ENCODE peak calls at places on chromosomes 11 and 22, in four cellular contexts. H is HepG2, G is K562, Z is HCT116. F is an unnamed sample. For H3K36me3, the result is how much of the 10 kb centered on the place peaks cover.

GRCh38 chr22:44023404-44024287 is 456 bp upstream of the PARVB start:
- DNase-seq in G (peak), H (no peak), Z (no peak), F (no peak)

GRCh38 chr11:115696472-115697011 is 192.3 kb upstream of the CADM1 start:
- DNase-seq in Z (no peak), G (no peak), H (no peak), F (no peak)

GRCh38 chr22:44701187-44701586 is 817 bp upstream of the PRR5 start:
- DNase-seq in G (no peak), H (no peak), Z (no peak), F (no peak)

GRCh38 chr11:45096636-45097035 is 49.8 kb upstream of the PRDM11 start:
- DNase-seq in G (no peak), Z (no peak), H (no peak), F (no peak)

GRCh38 chr11:110081462-110082233 is 11.5 kb upstream of the ZC3H12C start:
- DNase-seq in G (no peak), Z (no peak), H (no peak), F (no peak)

GRCh38 chr11:121544956-121545355 is 92.2 kb upstream of the SORL1-AS1 start:
- DNase-seq in Z (no peak), G (no peak), H (no peak), F (no peak)

GRCh38 chr22:22840778-22841177 is 46.8 kb upstream of the IGLL5 start:
- DNase-seq in G (no peak), Z (no peak), H (no peak), F (no peak)

GRCh38 chr22:27952091-27952490 is 33.0 kb upstream of the PITPNB start:
- DNase-seq in G (peak), Z (no peak), H (no peak), F (no peak)

GRCh38 chr11:68974421-68975194 is 6.2 kb downstream of the MRGPRD start:
- DNase-seq in H (no peak), G (peak), Z (peak), F (no peak)

GRCh38 chr22:50186181-50186731 is 543 bp downstream of the TRABD start:
- DNase-seq in G (no peak), H (no peak), Z (no peak), F (no peak)

GRCh38 chr11:64268687-64269379 is 15.6 kb downstream of the BAD start:
- DNase-seq in H (peak), Z (no peak), G (peak), F (no peak)

GRCh38 chr11:66904055-66904454 is 47.2 kb downstream of the LRFN4 start:
- DNase-seq in Z (peak), G (no peak), H (no peak), F (no peak)

GRCh38 chr11:115314330-115314729 is 189.9 kb downstream of the CADM1 start:
- DNase-seq in H (no peak), G (no peak), Z (no peak), F (no peak)

GRCh38 chr22:21029486-21030025 is 2.8 kb downstream of the SLC7A4 start:
- DNase-seq in Z (no peak), H (no peak), G (no peak), F (no peak)

GRCh38 chr11:23957309-23957708 is 539.5 kb upstream of the LUZP2 start:
- DNase-seq in G (no peak), Z (no peak), H (no peak), F (no peak)

GRCh38 chr22:46111645-46112306 is 38.5 kb upstream of the PPARA start:
- DNase-seq in Z (no peak), H (no peak), G (no peak), F (no peak)

GRCh38 chr22:50691521-50691920 is 18.9 kb downstream of the SHANK3 start:
- DNase-seq in H (peak), G (peak), Z (peak), F (no peak)

GRCh38 chr11:62732830-62733229 is 4.5 kb downstream of the TTC9C start:
- DNase-seq in H (peak), G (no peak), Z (no peak), F (no peak)

GRCh38 chr11:13826505-13827278 is 135.8 kb upstream of the SPON1 start:
- DNase-seq in Z (no peak), H (no peak), G (peak), F (no peak)

GRCh38 chr11:104619751-104620150 is 278.5 kb downstream of the CASP12 start:
- DNase-seq in G (no peak), Z (no peak), H (no peak), F (no peak)

GRCh38 chr11:122556605-122557004 is 98.9 kb upstream of the UBASH3B start:
- DNase-seq in G (no peak), H (no peak), Z (no peak), F (no peak)

GRCh38 chr11:75105462-75105925 is 8.8 kb upstream of the OR2AT4 start:
- DNase-seq in H (peak), G (peak), Z (peak), F (no peak)

GRCh38 chr11:65506770-65507485 is 8.1 kb downstream of the MALAT1 start:
- DNase-seq in Z (peak), H (no peak), G (peak), F (peak)

GRCh38 chr11:87232320-87232719 is 194.6 kb downstream of the TMEM135 start:
- DNase-seq in G (no peak), Z (no peak), H (no peak), F (no peak)

GRCh38 chr11:119550330-119550729 is 127.4 kb upstream of the THY1 start:
- DNase-seq in G (no peak), Z (no peak), H (no peak), F (no peak)

GRCh38 chr11:32566527-32566926 is 17.1 kb upstream of the EIF3M start:
- DNase-seq in H (no peak), G (no peak), Z (no peak), F (no peak)

GRCh38 chr22:49664891-49665290 is 162.8 kb downstream of the BRD1 start:
- DNase-seq in Z (no peak), G (no peak), H (no peak), F (no peak)

GRCh38 chr11:112057170-112057569 is 16.6 kb downstream of the PIH1D2 start:
- DNase-seq in Z (no peak), H (no peak), G (no peak), F (no peak)

GRCh38 chr11:117908261-117908895 is 20.8 kb downstream of the TMPRSS13 start:
- DNase-seq in H (no peak), G (peak), Z (no peak), F (no peak)

GRCh38 chr11:15816270-15816871 is 540.0 kb downstream of the SOX6 start:
- DNase-seq in Z (no peak), G (no peak), H (no peak), F (no peak)

GRCh38 chr11:8080674-8081590 is at the start of gene TUB:
- DNase-seq in Z (no peak), H (no peak), G (no peak), F (no peak)

GRCh38 chr22:36860438-36860820 is 377 bp upstream of the NCF4 start:
- DNase-seq in G (no peak), H (no peak), Z (no peak), F (no peak)
- H3K36me3 ChIP-seq in G (under half), H (under half), Z (under half), F (under half)

GRCh38 chr11:27386176-27386575 is 23.2 kb upstream of the CCDC34 start:
- DNase-seq in Z (no peak), G (no peak), H (no peak), F (no peak)

GRCh38 chr11:27381238-27381666 is 18.2 kb upstream of the CCDC34 start:
- DNase-seq in Z (no peak), G (no peak), H (no peak), F (no peak)

GRCh38 chr11:27380796-27381195 is 17.8 kb upstream of the CCDC34 start:
- DNase-seq in H (no peak), G (no peak), Z (no peak), F (no peak)

GRCh38 chr11:27385245-27385644 is 22.2 kb upstream of the CCDC34 start:
- DNase-seq in Z (no peak), G (no peak), H (no peak), F (no peak)

DNA sequence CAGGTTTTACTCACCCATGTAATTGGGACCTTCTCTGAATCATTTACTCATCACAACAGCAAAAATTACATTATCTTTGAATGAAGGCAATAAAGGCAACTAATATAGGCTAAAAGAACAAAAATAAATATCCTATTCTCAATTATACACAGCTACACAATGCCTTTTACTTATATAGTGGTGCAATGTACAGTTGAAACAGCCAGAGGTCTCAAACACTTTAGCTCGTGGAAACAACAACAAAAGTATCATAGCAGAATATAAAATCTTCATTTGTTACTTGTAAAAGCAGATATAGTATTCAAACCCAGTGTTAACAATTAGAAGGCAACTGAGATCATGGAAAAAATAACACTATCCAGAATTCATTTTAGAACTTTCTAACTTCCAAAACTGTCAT is 20.6 kb upstream of the CCDC34 start:
- DNase-seq in Z (no peak), G (no peak), H (no peak), F (no peak)
- H3K27ac ChIP-seq in Z (no peak), G (no peak), H (no peak), F (no peak)

DNA sequence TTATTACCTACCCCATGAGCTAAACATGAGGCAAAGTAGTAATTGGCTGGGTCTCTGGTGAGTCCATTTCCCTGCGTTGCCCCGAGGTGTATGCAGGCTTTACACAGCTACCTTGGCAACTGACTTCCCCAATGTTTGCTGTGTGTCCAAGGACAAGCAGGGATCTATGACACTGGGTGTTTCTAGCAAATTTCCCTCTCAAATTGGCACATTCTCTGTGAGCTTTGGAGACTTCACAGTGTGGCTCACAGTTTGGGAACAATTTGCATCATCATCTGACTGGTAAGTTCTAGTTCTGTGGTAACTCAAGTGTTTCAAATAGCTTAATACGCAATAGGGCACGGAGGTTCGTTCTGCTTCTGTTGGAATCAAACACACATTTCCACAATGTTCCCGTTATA is 12.5 kb downstream of the NNMT start:
- DNase-seq in Z (no peak), G (no peak), H (no peak), F (no peak)
- TF ChIP-seq TCF7L2 in Z (no peak), G (no peak), H (no peak), F (no peak)

DNA sequence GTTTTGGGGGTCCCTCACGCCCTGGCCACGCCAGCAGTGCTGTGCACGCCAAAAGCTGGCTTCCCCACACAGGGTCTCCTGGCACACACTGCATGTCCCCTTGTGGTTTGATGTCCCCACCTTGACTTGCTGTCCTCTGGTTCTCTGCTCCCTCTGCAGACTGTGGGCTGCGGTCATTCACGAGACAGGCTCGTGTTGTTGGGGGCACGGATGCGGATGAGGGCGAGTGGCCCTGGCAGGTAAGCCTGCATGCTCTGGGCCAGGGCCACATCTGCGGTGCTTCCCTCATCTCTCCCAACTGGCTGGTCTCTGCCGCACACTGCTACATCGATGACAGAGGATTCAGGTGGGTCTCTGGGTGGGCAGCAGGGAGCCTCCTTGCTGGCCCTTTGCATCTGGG is 40.2 kb downstream of the ST14 start:
- DNase-seq in Z (no peak), H (no peak), G (no peak), F (no peak)
- H3K36me3 ChIP-seq in Z (under half), H (under half), G (under half), F (under half)

DNA sequence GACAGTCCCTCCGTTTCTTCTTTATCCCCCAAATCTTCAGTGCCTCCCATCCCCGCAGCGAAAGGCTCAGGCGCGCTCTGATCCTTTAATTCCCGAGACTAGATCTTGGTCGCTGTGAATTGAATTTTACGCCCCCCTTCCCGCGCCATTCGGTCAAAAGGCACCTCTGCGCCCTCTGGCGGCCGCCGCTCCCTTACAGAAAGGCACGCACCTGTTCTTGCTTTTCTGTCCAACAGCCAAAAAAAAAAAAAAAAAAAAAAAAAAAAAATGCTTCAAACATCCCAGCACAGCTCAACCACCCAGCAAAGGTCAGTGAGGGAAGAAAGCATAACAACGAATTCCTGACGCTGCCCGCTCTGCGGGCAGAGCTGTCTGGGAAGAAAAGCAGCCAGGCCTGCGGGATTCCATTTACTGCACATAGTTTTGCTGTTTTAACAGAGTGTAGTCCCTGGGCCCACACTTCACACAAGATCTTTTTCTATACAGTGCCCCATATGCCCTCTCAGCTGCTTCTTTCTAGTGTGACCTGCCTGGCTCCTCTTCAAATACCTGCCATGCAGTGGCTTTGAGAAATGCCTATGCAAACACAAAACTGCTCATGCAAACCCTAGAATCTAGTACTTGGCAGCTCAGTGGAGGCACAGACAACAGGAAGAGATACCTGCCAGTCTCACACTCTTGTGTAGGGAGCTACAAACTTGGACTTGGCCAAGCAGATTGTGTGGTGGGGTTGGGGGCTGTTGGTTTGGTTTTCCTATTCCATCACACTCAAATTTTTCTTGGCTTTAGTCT is 1.3 kb upstream of the ESAM start:
- DNase-seq in H (peak), G (peak), Z (peak), F (no peak)
- H3K27ac ChIP-seq in H (no peak), G (no peak), Z (peak), F (peak)

GRCh38 chr11:74018331-74019005 is 9.6 kb upstream of the UCP3 start:
- DNase-seq in H (peak), Z (no peak), G (no peak), F (no peak)
- TF ChIP-seq TCF7L2 in H (no peak), Z (no peak), G (no peak), F (no peak)

GRCh38 chr11:134199531-134199930 is 24.2 kb downstream of the NCAPD3 start:
- DNase-seq in H (no peak), G (no peak), Z (no peak), F (no peak)

GRCh38 chr11:134202661-134203060 is 21.1 kb downstream of the NCAPD3 start:
- DNase-seq in G (no peak), Z (no peak), H (no peak), F (no peak)

GRCh38 chr11:134205729-134206128 is 18.0 kb downstream of the NCAPD3 start:
- DNase-seq in H (no peak), Z (no peak), G (no peak), F (no peak)

GRCh38 chr11:134196756-134197155 is 27.0 kb downstream of the NCAPD3 start:
- DNase-seq in H (no peak), G (no peak), Z (no peak), F (no peak)

GRCh38 chr11:134200688-134201087 is 23.1 kb downstream of the NCAPD3 start:
- DNase-seq in Z (no peak), H (no peak), G (no peak), F (no peak)
- H3K36me3 ChIP-seq in Z (under half), H (under half), G (half or more), F (under half)

DNA sequence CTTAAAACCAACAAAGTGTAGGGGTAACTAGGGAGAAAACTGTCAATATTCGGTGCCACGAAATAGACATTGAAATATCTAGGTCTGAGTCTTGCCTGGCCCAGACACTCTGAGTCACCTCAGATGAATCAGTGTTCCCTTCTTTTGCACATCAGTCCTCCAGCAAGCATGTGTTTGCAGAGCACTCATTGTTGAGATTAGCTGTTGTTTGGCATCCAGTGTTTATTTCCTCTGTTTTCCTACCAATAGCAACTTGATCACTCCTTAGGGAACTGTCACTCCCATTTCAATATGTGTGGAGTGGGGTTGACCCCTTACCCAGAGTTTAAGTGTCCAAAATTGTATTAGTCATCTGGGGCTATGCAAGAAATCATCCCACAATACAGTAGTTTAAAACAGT is 4.7 kb upstream of the ASCC2 start:
- DNase-seq in Z (no peak), H (peak), G (no peak), F (peak)
- H3K27ac ChIP-seq in Z (no peak), H (no peak), G (no peak), F (no peak)